ENCODE peak calls at places on chromosome 19, in four cellular contexts. One of them, this sample, is unnamed. For H3K4me1, the result is how much of the 10 kb centered on the place peaks cover.

GRCh38 chr19:18223860-18224524 is 2.2 kb downstream of the PDE4C start:
- DNase-seq in ovary: peak
- DNase-seq in CD8-positive, alpha-beta T cell: no peak
- DNase-seq in body of pancreas: no peak
- DNase-seq in this sample: peak

GRCh38 chr19:18879579-18880373 is 16.2 kb downstream of the CERS1 start:
- DNase-seq in ovary: no peak
- DNase-seq in CD8-positive, alpha-beta T cell: no peak
- DNase-seq in body of pancreas: peak
- DNase-seq in this sample: no peak

GRCh38 chr19:48190288-48191284 is 20.1 kb downstream of the ZSWIM9 start:
- DNase-seq in ovary: no peak
- DNase-seq in CD8-positive, alpha-beta T cell: peak
- DNase-seq in body of pancreas: peak
- DNase-seq in this sample: no peak

GRCh38 chr19:20787766-20788165 is 11.7 kb downstream of the ZNF66 start:
- DNase-seq in ovary: no peak
- DNase-seq in CD8-positive, alpha-beta T cell: no peak
- DNase-seq in body of pancreas: no peak
- DNase-seq in this sample: no peak

GRCh38 chr19:19578241-19578640 is 40.2 kb downstream of the CILP2 start:
- DNase-seq in ovary: no peak
- DNase-seq in CD8-positive, alpha-beta T cell: no peak
- DNase-seq in body of pancreas: no peak
- DNase-seq in this sample: no peak

GRCh38 chr19:47232422-47233211 is 1.6 kb upstream of the BBC3 start:
- DNase-seq in ovary: no peak
- DNase-seq in CD8-positive, alpha-beta T cell: no peak
- DNase-seq in body of pancreas: peak
- DNase-seq in this sample: no peak

GRCh38 chr19:4830768-4831265 is 695 bp downstream of the TICAM1 start:
- DNase-seq in ovary: no peak
- DNase-seq in CD8-positive, alpha-beta T cell: no peak
- DNase-seq in body of pancreas: no peak
- DNase-seq in this sample: no peak

GRCh38 chr19:58229255-58229639 is 533 bp downstream of the ZNF544 start:
- DNase-seq in ovary: no peak
- DNase-seq in CD8-positive, alpha-beta T cell: no peak
- DNase-seq in body of pancreas: no peak
- DNase-seq in this sample: peak

GRCh38 chr19:36140289-36141038 is 598 bp downstream of the CAPNS1 start:
- DNase-seq in ovary: peak
- DNase-seq in CD8-positive, alpha-beta T cell: no peak
- DNase-seq in body of pancreas: peak
- DNase-seq in this sample: peak

GRCh38 chr19:27972291-27973040 is 1240.5 kb downstream of the UQCRFS1 start:
- DNase-seq in ovary: no peak
- DNase-seq in CD8-positive, alpha-beta T cell: no peak
- DNase-seq in body of pancreas: no peak
- DNase-seq in this sample: no peak

GRCh38 chr19:3108775-3109174 is 14.6 kb downstream of the GNA11 start:
- DNase-seq in ovary: peak
- DNase-seq in CD8-positive, alpha-beta T cell: peak
- DNase-seq in body of pancreas: peak
- DNase-seq in this sample: peak

GRCh38 chr19:3107658-3108057 is 13.5 kb downstream of the GNA11 start:
- DNase-seq in ovary: no peak
- DNase-seq in CD8-positive, alpha-beta T cell: no peak
- DNase-seq in body of pancreas: no peak
- DNase-seq in this sample: no peak

GRCh38 chr19:3110126-3110825 is 16.1 kb downstream of the GNA11 start:
- DNase-seq in ovary: no peak
- DNase-seq in CD8-positive, alpha-beta T cell: no peak
- DNase-seq in body of pancreas: no peak
- DNase-seq in this sample: no peak

GRCh38 chr19:3111586-3112247 is 17.6 kb downstream of the GNA11 start:
- DNase-seq in ovary: no peak
- DNase-seq in CD8-positive, alpha-beta T cell: no peak
- DNase-seq in body of pancreas: no peak
- DNase-seq in this sample: no peak

GRCh38 chr19:3109491-3109890 is 15.3 kb downstream of the GNA11 start:
- DNase-seq in ovary: no peak
- DNase-seq in CD8-positive, alpha-beta T cell: no peak
- DNase-seq in body of pancreas: no peak
- DNase-seq in this sample: no peak
- TF ChIP-seq CTCF in ovary: no peak
- TF ChIP-seq CTCF in CD8-positive, alpha-beta T cell: no peak
- TF ChIP-seq CTCF in body of pancreas: no peak
- TF ChIP-seq CTCF in this sample: no peak

GRCh38 chr19:23916991-23917390 is 2.3 kb downstream of the ZNF726 start:
- DNase-seq in ovary: no peak
- DNase-seq in CD8-positive, alpha-beta T cell: no peak
- DNase-seq in body of pancreas: no peak
- DNase-seq in this sample: no peak
- H3K4me1 ChIP-seq in ovary: under half
- H3K4me1 ChIP-seq in CD8-positive, alpha-beta T cell: under half
- H3K4me1 ChIP-seq in body of pancreas: under half
- H3K4me1 ChIP-seq in this sample: under half

GRCh38 chr19:16136185-16137067 is 7.1 kb upstream of the HSH2D start:
- DNase-seq in ovary: no peak
- DNase-seq in CD8-positive, alpha-beta T cell: no peak
- DNase-seq in body of pancreas: peak
- DNase-seq in this sample: no peak

GRCh38 chr19:16133818-16134217 is 9.7 kb upstream of the HSH2D start:
- DNase-seq in ovary: no peak
- DNase-seq in CD8-positive, alpha-beta T cell: no peak
- DNase-seq in body of pancreas: no peak
- DNase-seq in this sample: no peak

GRCh38 chr19:16131648-16132047 is 11.8 kb upstream of the HSH2D start:
- DNase-seq in ovary: no peak
- DNase-seq in CD8-positive, alpha-beta T cell: no peak
- DNase-seq in body of pancreas: no peak
- DNase-seq in this sample: no peak

GRCh38 chr19:16135410-16136127 is 7.9 kb upstream of the HSH2D start:
- DNase-seq in ovary: no peak
- DNase-seq in CD8-positive, alpha-beta T cell: no peak
- DNase-seq in body of pancreas: no peak
- DNase-seq in this sample: no peak

GRCh38 chr19:16134510-16134909 is 9.0 kb upstream of the HSH2D start:
- DNase-seq in ovary: no peak
- DNase-seq in CD8-positive, alpha-beta T cell: no peak
- DNase-seq in body of pancreas: no peak
- DNase-seq in this sample: no peak
- H3K27ac ChIP-seq in ovary: no peak
- H3K27ac ChIP-seq in CD8-positive, alpha-beta T cell: no peak
- H3K27ac ChIP-seq in body of pancreas: no peak
- H3K27ac ChIP-seq in this sample: no peak

GRCh38 chr19:31185261-31185660 is 164.0 kb downstream of the TSHZ3 start:
- DNase-seq in ovary: no peak
- DNase-seq in CD8-positive, alpha-beta T cell: no peak
- DNase-seq in body of pancreas: no peak
- DNase-seq in this sample: no peak
- TF ChIP-seq CTCF in ovary: no peak
- TF ChIP-seq CTCF in CD8-positive, alpha-beta T cell: no peak
- TF ChIP-seq CTCF in body of pancreas: no peak
- TF ChIP-seq CTCF in this sample: no peak

GRCh38 chr19:41893899-41894298 is 10.9 kb downstream of the ARHGEF1 start:
- DNase-seq in ovary: no peak
- DNase-seq in CD8-positive, alpha-beta T cell: no peak
- DNase-seq in body of pancreas: no peak
- DNase-seq in this sample: no peak
- H3K4me1 ChIP-seq in ovary: under half
- H3K4me1 ChIP-seq in CD8-positive, alpha-beta T cell: half or more
- H3K4me1 ChIP-seq in body of pancreas: under half
- H3K4me1 ChIP-seq in this sample: under half

DNA sequence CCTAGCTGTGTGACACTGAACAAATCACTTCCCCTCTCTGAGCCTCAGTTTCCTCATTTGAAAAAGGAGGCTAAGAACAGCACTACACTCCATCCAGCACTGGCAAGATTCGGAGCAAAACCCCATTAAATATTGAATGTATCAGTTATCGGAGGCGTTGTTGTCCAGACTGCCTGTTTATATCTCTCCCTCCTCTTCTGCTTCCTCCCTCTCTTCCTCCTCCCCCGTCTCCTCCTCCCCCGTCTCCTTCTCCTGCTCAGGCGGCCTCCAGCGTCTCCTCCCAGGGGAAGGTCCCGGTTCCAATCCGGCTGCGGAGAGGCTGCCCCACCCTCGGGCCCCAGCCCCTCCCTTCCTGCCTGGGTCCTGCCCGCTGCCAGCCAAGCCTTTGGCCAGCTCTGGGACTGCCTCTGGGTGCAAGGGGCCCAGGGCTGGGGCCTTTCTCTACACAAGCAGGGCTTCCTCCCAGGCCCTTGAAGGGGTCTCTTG is 2.0 kb downstream of the RRAS start:
- DNase-seq in ovary: peak
- DNase-seq in CD8-positive, alpha-beta T cell: no peak
- DNase-seq in body of pancreas: peak
- DNase-seq in this sample: peak
- H3K27ac ChIP-seq in ovary: peak
- H3K27ac ChIP-seq in CD8-positive, alpha-beta T cell: no peak
- H3K27ac ChIP-seq in body of pancreas: peak
- H3K27ac ChIP-seq in this sample: peak

GRCh38 chr19:10830370-10830769 is 5.6 kb downstream of the TMED1 start:
- DNase-seq in ovary: no peak
- DNase-seq in CD8-positive, alpha-beta T cell: no peak
- DNase-seq in body of pancreas: no peak
- DNase-seq in this sample: no peak

GRCh38 chr19:10830941-10831779 is 4.9 kb downstream of the TMED1 start:
- DNase-seq in ovary: no peak
- DNase-seq in CD8-positive, alpha-beta T cell: no peak
- DNase-seq in body of pancreas: no peak
- DNase-seq in this sample: no peak

GRCh38 chr19:10829967-10830366 is 6.0 kb downstream of the TMED1 start:
- DNase-seq in ovary: no peak
- DNase-seq in CD8-positive, alpha-beta T cell: no peak
- DNase-seq in body of pancreas: no peak
- DNase-seq in this sample: no peak

GRCh38 chr19:10826846-10827245 is 9.2 kb downstream of the TMED1 start:
- DNase-seq in ovary: no peak
- DNase-seq in CD8-positive, alpha-beta T cell: no peak
- DNase-seq in body of pancreas: no peak
- DNase-seq in this sample: no peak

DNA sequence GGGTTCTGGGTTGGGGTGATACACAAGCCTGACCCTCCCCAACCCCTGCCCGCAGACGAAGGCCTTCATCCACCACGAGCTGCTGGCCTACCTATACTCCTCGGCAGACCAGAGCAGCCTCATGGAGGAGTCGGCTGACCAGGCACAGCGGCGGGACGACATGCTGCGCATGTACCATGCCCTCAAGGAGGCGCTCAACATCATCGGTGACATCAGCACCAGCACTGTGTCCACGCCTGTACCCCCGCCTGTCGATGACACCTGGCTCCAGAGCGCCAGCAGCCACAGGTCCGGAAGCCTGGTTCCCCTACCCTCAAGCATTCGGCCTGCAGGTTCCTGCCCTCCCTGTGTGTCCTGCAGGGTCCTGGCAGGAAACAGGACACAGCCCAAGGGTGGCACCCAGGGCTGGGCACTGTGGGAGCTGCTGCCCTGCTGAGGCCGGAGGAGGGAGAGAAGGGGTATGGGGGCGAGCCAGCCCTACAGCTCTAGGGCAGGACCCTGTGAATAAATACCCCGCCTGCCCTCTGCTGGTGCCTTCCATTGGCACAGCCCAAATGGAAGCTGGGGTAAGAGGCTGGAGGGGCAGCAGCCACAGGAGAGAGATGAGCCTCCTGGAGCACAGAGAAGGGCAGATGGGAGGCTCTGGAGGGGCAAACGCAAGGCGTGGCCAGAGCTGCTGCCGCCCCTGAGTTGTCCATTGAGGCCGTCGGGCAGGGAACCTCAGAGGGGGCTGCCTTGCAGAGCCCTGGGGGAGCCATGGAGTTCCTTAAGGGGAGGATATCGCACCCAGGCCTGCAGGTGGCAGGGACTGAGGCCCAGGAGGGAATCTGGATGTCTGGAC is 6.8 kb downstream of the TMED1 start:
- DNase-seq in ovary: no peak
- DNase-seq in CD8-positive, alpha-beta T cell: no peak
- DNase-seq in body of pancreas: no peak
- DNase-seq in this sample: no peak
- TF ChIP-seq CTCF in ovary: no peak
- TF ChIP-seq CTCF in CD8-positive, alpha-beta T cell: no peak
- TF ChIP-seq CTCF in body of pancreas: no peak
- TF ChIP-seq CTCF in this sample: no peak

DNA sequence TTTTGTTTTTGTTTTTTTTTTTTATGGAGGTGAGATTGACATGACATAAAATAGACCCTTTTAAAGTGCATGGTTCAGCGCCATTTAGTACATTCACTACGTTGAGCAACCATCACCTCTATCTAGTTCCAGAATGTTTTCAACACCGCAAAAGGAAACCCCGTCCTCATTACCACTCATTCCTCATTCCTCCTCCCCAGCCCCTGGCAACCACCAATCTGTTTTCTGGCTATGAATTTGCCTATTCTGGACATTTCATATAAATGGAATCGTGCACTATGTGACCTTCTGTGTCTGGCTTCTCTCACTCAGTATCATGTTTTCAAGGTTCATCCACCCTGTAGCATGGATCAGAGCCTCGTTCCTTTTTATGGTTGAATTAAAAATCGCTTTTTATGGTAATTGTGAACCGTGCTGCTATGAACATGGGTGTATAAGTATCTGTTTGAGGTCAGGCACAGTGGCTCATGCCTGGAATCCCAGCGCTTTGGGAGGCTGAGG is 9.9 kb upstream of the ADGRE5 start:
- DNase-seq in ovary: no peak
- DNase-seq in CD8-positive, alpha-beta T cell: no peak
- DNase-seq in body of pancreas: no peak
- DNase-seq in this sample: no peak
- H3K4me1 ChIP-seq in ovary: under half
- H3K4me1 ChIP-seq in CD8-positive, alpha-beta T cell: half or more
- H3K4me1 ChIP-seq in body of pancreas: under half
- H3K4me1 ChIP-seq in this sample: under half

DNA sequence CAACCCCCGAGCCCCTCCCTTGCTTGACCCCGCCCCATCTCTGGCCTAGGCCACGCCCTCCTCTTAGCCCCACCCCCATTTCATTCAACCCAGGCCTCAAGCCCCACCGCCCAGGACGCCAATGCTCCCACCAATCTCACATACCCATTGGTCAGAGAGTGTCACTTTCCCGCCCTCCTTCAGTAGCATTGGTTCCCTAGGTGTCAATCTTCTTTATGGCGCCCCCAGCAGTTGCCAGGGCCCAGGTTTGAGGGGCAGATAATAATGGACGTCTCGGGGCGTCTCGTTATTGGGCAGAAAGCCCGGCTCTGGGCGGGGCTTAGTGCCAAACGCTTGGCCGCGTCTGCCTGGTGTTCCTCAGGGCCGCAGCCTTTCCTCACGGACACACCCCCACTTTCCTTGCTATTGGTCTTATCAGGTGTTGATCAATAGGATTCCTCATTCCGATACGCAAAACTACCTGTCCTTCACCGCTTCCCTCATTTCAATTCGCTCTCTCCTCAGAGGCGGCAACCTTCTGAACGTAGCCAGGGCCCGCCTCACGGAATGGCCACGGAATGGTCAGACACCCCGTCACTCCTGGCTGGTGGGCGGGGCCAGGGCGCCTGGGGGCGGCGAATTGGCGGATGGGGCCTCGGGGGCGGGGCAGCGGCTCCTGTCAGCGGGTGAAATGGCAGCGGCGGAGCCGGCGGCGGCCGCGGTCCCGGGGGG is at the start of gene EVI5L:
- DNase-seq in ovary: peak
- DNase-seq in CD8-positive, alpha-beta T cell: peak
- DNase-seq in body of pancreas: peak
- DNase-seq in this sample: peak
- H3K27ac ChIP-seq in ovary: no peak
- H3K27ac ChIP-seq in CD8-positive, alpha-beta T cell: no peak
- H3K27ac ChIP-seq in body of pancreas: peak
- H3K27ac ChIP-seq in this sample: no peak

This sample was measured in heart right ventricle.